ENCODE peak calls at places on chromosomes 7 and 10, in four cellular contexts. Z is stimulated activated naive CD4-positive, alpha-beta T cell treated with Interleukin-2 at 50 U/mL for 16 hours; Q is germinal center; E is activated CD4-positive, alpha-beta T cell treated with anti-CD3 and anti-CD28 coated beads for 24 hours. P is an unnamed sample.

GRCh38 chr10:89389254-89389653 is 3.2 kb upstream of the IFIT1 start:
- DNase-seq in E (no peak), Z (no peak), Q (no peak), P (no peak)

GRCh38 chr10:1156921-1157614 is 100.9 kb downstream of the WDR37 start:
- DNase-seq in E (no peak), Z (no peak), Q (no peak), P (no peak)

GRCh38 chr7:95004618-95005282 is 97.4 kb downstream of the PPP1R9A start:
- DNase-seq in E (no peak), Q (no peak), Z (no peak), P (no peak)

GRCh38 chr10:103038570-103038969 is 120.5 kb downstream of the CNNM2 start:
- DNase-seq in Q (no peak), Z (no peak), E (no peak), P (no peak)

GRCh38 chr7:38748056-38748610 is 117.0 kb upstream of the AMPH start:
- DNase-seq in E (no peak), Q (no peak), Z (no peak), P (no peak)

GRCh38 chr7:30595461-30596042 is 874 bp downstream of the GARS1 start:
- DNase-seq in Z (no peak), Q (peak; percentile 10), E (no peak), P (no peak)

GRCh38 chr10:126898460-126898859 is 6.8 kb upstream of the DOCK1 start:
- DNase-seq in E (no peak), Z (no peak), Q (no peak), P (no peak)

GRCh38 chr7:26843696-26844095 is 20.7 kb downstream of the SKAP2 start:
- DNase-seq in Q (no peak), E (no peak), Z (no peak), P (no peak)

GRCh38 chr10:33336606-33337334 is 2.3 kb upstream of the NRP1 start:
- DNase-seq in Z (no peak), Q (peak; percentile 5), E (no peak), P (peak; percentile 56)

GRCh38 chr10:79102056-79102874 is 33.5 kb downstream of the ZMIZ1 start:
- DNase-seq in Z (no peak), E (no peak), Q (no peak), P (peak; percentile 70)

GRCh38 chr7:75986147-75986781 is 8.1 kb downstream of the TMEM120A start:
- DNase-seq in Z (no peak), E (no peak), Q (no peak), P (no peak)

GRCh38 chr10:72079356-72079755 is 9.0 kb downstream of the SPOCK2 start:
- DNase-seq in Z (peak; percentile 21), E (no peak), Q (peak; percentile 57), P (no peak)

GRCh38 chr10:113454341-113455061 is 98.4 kb upstream of the HABP2 start:
- DNase-seq in E (peak; percentile 3), Z (no peak), Q (peak; percentile 46), P (peak; percentile 59)

GRCh38 chr7:27134392-27134791 is 3.8 kb upstream of the HOXA4 start:
- DNase-seq in Q (no peak), E (no peak), Z (no peak), P (no peak)

GRCh38 chr7:48183965-48184364 is 12.7 kb downstream of the ABCA13 start:
- DNase-seq in Z (no peak), Q (no peak), E (no peak), P (no peak)

GRCh38 chr10:34079702-34080484 is 735.2 kb downstream of the PARD3 start:
- DNase-seq in Q (no peak), Z (no peak), E (no peak), P (no peak)

GRCh38 chr7:91182819-91183405 is 81.3 kb upstream of the FZD1 start:
- DNase-seq in Z (no peak), Q (no peak), E (no peak), P (no peak)

GRCh38 chr10:63528084-63528744 is 7.0 kb downstream of the REEP3 start:
- DNase-seq in E (no peak), Z (no peak), Q (no peak), P (no peak)

GRCh38 chr7:88306590-88307048 is at the start of gene STEAP4:
- DNase-seq in Z (no peak), Q (no peak), E (no peak), P (peak; percentile 40)

GRCh38 chr7:39613577-39613976 is 9.8 kb upstream of the RALA start:
- DNase-seq in E (no peak), Q (no peak), Z (no peak), P (no peak)

GRCh38 chr10:28300027-28300426 is 2.8 kb downstream of the MPP7 start:
- DNase-seq in E (no peak), Z (no peak), Q (no peak), P (no peak)

GRCh38 chr10:104824378-104825006 is 183.4 kb downstream of the SORCS3 start:
- DNase-seq in Z (no peak), Q (peak; percentile 6), E (no peak), P (no peak)

P was measured in glutamatergic neuron.